ENCODE peak calls at places on chromosomes 1 and 21, in five cellular contexts. One of them, this sample, is unnamed.

GRCh38 chr1:150010388-150011115 is at the start of gene OTUD7B:
- DNase-seq in ovary: peak
- DNase-seq in CD8-positive, alpha-beta T cell: peak
- DNase-seq in NB4: peak
- DNase-seq in NCI-H1092 treated with DMSO at 0.1 percent for 48 hours: peak
- DNase-seq in this sample: peak

GRCh38 chr1:168676029-168676812 is 52.8 kb downstream of the DPT start:
- DNase-seq in ovary: no peak
- DNase-seq in CD8-positive, alpha-beta T cell: no peak
- DNase-seq in NB4: no peak
- DNase-seq in NCI-H1092 treated with DMSO at 0.1 percent for 48 hours: no peak
- DNase-seq in this sample: no peak

GRCh38 chr1:93394514-93394913 is 48.8 kb downstream of the DR1 start:
- DNase-seq in ovary: no peak
- DNase-seq in CD8-positive, alpha-beta T cell: no peak
- DNase-seq in NB4: no peak
- DNase-seq in NCI-H1092 treated with DMSO at 0.1 percent for 48 hours: no peak
- DNase-seq in this sample: no peak

GRCh38 chr1:229889031-229889517 is 178.0 kb upstream of the GALNT2 start:
- DNase-seq in ovary: no peak
- DNase-seq in CD8-positive, alpha-beta T cell: no peak
- DNase-seq in NB4: no peak
- DNase-seq in NCI-H1092 treated with DMSO at 0.1 percent for 48 hours: no peak
- DNase-seq in this sample: no peak

GRCh38 chr1:226883630-226884029 is 13.2 kb downstream of the PSEN2 start:
- DNase-seq in ovary: no peak
- DNase-seq in CD8-positive, alpha-beta T cell: no peak
- DNase-seq in NB4: no peak
- DNase-seq in NCI-H1092 treated with DMSO at 0.1 percent for 48 hours: no peak
- DNase-seq in this sample: no peak

GRCh38 chr21:45018131-45019075 is 56.0 kb upstream of the ADARB1 start:
- DNase-seq in ovary: peak
- DNase-seq in CD8-positive, alpha-beta T cell: no peak
- DNase-seq in NB4: no peak
- DNase-seq in NCI-H1092 treated with DMSO at 0.1 percent for 48 hours: no peak
- DNase-seq in this sample: peak

GRCh38 chr1:61842863-61843514 is 100.7 kb downstream of the PATJ start:
- DNase-seq in ovary: no peak
- DNase-seq in CD8-positive, alpha-beta T cell: no peak
- DNase-seq in NB4: no peak
- DNase-seq in NCI-H1092 treated with DMSO at 0.1 percent for 48 hours: peak
- DNase-seq in this sample: no peak

GRCh38 chr1:211800925-211801607 is 29.5 kb downstream of the LPGAT1 start:
- DNase-seq in ovary: no peak
- DNase-seq in CD8-positive, alpha-beta T cell: no peak
- DNase-seq in NB4: no peak
- DNase-seq in NCI-H1092 treated with DMSO at 0.1 percent for 48 hours: no peak
- DNase-seq in this sample: no peak

GRCh38 chr1:56788102-56788501 is 31.1 kb downstream of the FYB2 start:
- DNase-seq in ovary: no peak
- DNase-seq in CD8-positive, alpha-beta T cell: no peak
- DNase-seq in NB4: no peak
- DNase-seq in NCI-H1092 treated with DMSO at 0.1 percent for 48 hours: peak
- DNase-seq in this sample: no peak

GRCh38 chr1:151164732-151165280 is 896 bp downstream of the LYSMD1 start:
- DNase-seq in ovary: no peak
- DNase-seq in CD8-positive, alpha-beta T cell: no peak
- DNase-seq in NB4: no peak
- DNase-seq in NCI-H1092 treated with DMSO at 0.1 percent for 48 hours: no peak
- DNase-seq in this sample: no peak

GRCh38 chr1:9080704-9081291 is 11.4 kb upstream of the SLC2A5 start:
- DNase-seq in ovary: no peak
- DNase-seq in CD8-positive, alpha-beta T cell: no peak
- DNase-seq in NB4: no peak
- DNase-seq in NCI-H1092 treated with DMSO at 0.1 percent for 48 hours: no peak
- DNase-seq in this sample: no peak

GRCh38 chr1:160739098-160739511 is at the start of gene SLAMF7:
- DNase-seq in ovary: no peak
- DNase-seq in CD8-positive, alpha-beta T cell: no peak
- DNase-seq in NB4: peak
- DNase-seq in NCI-H1092 treated with DMSO at 0.1 percent for 48 hours: no peak
- DNase-seq in this sample: no peak

GRCh38 chr1:39396671-39397070 is 94.8 kb upstream of the BMP8A start:
- DNase-seq in ovary: no peak
- DNase-seq in CD8-positive, alpha-beta T cell: no peak
- DNase-seq in NB4: no peak
- DNase-seq in NCI-H1092 treated with DMSO at 0.1 percent for 48 hours: no peak
- DNase-seq in this sample: no peak

GRCh38 chr1:94092210-94092613 is 28.7 kb downstream of the ABCA4 start:
- DNase-seq in ovary: no peak
- DNase-seq in CD8-positive, alpha-beta T cell: no peak
- DNase-seq in NB4: peak
- DNase-seq in NCI-H1092 treated with DMSO at 0.1 percent for 48 hours: no peak
- DNase-seq in this sample: no peak